ENCODE peak calls at places on chromosomes 11 and 22, in four cellular contexts. M is DND-41, E is foreskin fibroblast, X is brain microvascular endothelial cell. S is an unnamed sample.

GRCh38 chr11:9814108-9814507 is 150.2 kb downstream of the SWAP70 start:
- DNase-seq in M (no peak), E (no peak), X (no peak), S (no peak)

GRCh38 chr11:108693852-108694251 is 29.0 kb downstream of the DDX10 start:
- DNase-seq in M (no peak), E (peak; percentile 59), X (peak; percentile 77), S (no peak)

GRCh38 chr11:62069374-62069773 is 54.4 kb upstream of the INCENP start:
- DNase-seq in M (no peak), E (no peak), X (no peak), S (peak; percentile 30)

GRCh38 chr22:45731798-45732495 is 60.3 kb downstream of the ATXN10 start:
- DNase-seq in M (no peak), E (no peak), X (no peak), S (peak; percentile 7)

GRCh38 chr11:57244911-57245310 is 7.9 kb upstream of the APLNR start:
- DNase-seq in M (no peak), E (no peak), X (no peak), S (no peak)

GRCh38 chr11:35282226-35282882 is 137.0 kb downstream of the SLC1A2 start:
- DNase-seq in M (no peak), E (peak; percentile 57), X (peak; percentile 57), S (no peak)

GRCh38 chr22:36088292-36088691 is 59.7 kb upstream of the RBFOX2 start:
- DNase-seq in M (no peak), E (no peak), X (no peak), S (no peak)

GRCh38 chr11:48063424-48063978 is 83.1 kb downstream of the PTPRJ start:
- DNase-seq in M (no peak), E (peak; percentile 87), X (peak; percentile 87), S (no peak)

GRCh38 chr11:45233804-45234170 is 52.4 kb downstream of the SYT13 start:
- DNase-seq in M (no peak), E (no peak), X (no peak), S (no peak)

GRCh38 chr22:30262917-30263741 is 3.5 kb downstream of the OSM start:
- DNase-seq in M (peak; percentile 90), E (no peak), X (no peak), S (peak; percentile 76)

GRCh38 chr22:22520667-22521602 is 865 bp upstream of the ZNF280A start:
- DNase-seq in M (peak; percentile 13), E (no peak), X (no peak), S (no peak)

GRCh38 chr11:11157201-11157600 is 195.8 kb downstream of the CSNK2A3 start:
- DNase-seq in M (peak; percentile 31), E (no peak), X (peak; percentile 29), S (peak; percentile 56)

GRCh38 chr11:12546660-12547059 is 127.6 kb upstream of the TEAD1 start:
- DNase-seq in M (no peak), E (no peak), X (no peak), S (no peak)

GRCh38 chr11:113697798-113698407 is 8.2 kb downstream of the TMPRSS5 start:
- DNase-seq in M (no peak), E (no peak), X (no peak), S (no peak)

GRCh38 chr11:16280256-16280682 is 76.1 kb downstream of the SOX6 start:
- DNase-seq in M (peak; percentile 5), E (no peak), X (no peak), S (peak; percentile 6)

GRCh38 chr11:117551761-117552343 is 224.2 kb downstream of the CEP164 start:
- DNase-seq in M (no peak), E (no peak), X (no peak), S (no peak)

GRCh38 chr22:34841321-34841901 is 224.5 kb upstream of the ISX start:
- DNase-seq in M (no peak), E (no peak), X (no peak), S (no peak)

GRCh38 chr11:123272565-123272964 is 77.5 kb upstream of the CLMP start:
- DNase-seq in M (no peak), E (no peak), X (no peak), S (no peak)

GRCh38 chr11:119169272-119169719 is 771 bp downstream of the NLRX1 start:
- DNase-seq in M (peak; percentile 35), E (no peak), X (no peak), S (peak; percentile 71)
- H3K4me3 ChIP-seq in M (peak overlapping the region; percentile 75), E (peak overlapping the region; percentile 69), X (peak overlapping the region; percentile 61), S (peak overlapping the region; percentile 91)

DNA sequence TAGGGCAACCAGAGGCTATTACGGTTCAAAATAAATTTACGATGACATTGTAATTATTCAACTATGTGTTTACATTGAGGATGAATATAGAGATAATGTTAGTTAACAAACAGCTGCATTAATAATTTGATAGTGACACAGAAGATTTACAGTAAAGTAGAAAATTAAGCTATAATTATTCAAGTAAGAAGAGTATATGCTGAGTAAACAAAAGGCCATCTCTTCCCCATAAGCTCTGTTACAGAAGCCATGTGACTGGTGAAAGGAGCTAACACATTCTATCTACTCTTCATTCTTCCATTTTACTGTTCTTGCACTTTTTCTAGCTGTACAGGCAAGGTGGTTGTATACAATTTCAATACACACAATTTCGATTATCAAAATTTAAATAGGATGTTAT is 54.2 kb downstream of the IMMP1L start:
- DNase-seq in M (no peak), E (no peak), X (no peak), S (no peak)
- H3K4me3 ChIP-seq in M (no peak overlapping the region), E (no peak overlapping the region), X (no peak overlapping the region), S (no peak overlapping the region)

DNA sequence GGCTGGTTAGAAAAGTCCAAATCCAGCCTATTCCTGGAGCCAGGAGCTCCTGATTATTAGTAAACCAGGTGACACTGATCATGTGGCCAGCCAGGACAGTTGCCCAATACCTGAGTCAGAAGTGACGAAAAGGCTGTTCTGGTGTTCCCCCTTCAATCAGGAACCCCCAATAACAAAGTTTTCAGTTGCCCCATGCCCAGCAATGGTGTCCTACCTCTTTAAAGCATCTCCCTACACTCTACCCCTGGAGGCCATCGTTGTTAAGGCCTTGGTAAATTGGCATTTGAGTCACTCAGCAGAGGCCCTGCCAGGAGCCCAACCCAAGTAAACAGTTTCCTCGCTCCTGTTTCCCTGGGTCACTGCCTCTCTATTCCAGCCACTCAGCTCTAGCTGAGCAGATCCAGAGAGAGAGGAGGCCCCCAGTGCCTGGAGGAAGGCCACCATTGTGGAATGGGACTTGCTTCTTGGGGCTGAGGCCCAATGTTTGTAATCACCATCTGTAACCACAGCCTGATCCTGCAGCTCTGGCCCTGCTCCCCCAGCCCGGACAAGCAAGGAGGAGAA is 25.0 kb downstream of the ARHGAP1 start:
- DNase-seq in M (no peak), E (peak; percentile 64), X (no peak), S (no peak)
- H3K4me3 ChIP-seq in M (no peak overlapping the region), E (no peak overlapping the region), X (no peak overlapping the region), S (no peak overlapping the region)

DNA sequence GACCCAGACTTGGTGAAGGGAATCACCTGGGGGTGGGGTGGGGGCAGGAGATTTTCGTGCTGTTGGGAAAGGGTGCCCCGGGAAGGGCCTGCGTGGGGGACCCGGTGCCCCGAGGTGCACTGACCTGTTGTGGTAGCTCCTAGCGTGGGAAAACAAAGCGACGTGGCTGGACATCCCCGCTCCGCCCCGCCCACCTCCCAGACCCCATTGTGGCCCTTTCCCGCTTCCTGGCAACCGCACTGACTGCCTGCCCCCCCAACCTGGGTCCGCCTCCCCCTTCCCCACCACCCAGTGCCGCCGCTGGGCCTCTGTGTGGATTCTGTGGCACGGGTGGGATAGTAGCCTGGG is 2.5 kb upstream of the TYMP start:
- DNase-seq in M (no peak), E (no peak), X (no peak), S (peak; percentile 66)
- H3K4me3 ChIP-seq in M (no peak overlapping the region), E (peak overlapping the region; percentile 51), X (peak overlapping the region; percentile 48), S (peak overlapping the region; percentile 100)

DNA sequence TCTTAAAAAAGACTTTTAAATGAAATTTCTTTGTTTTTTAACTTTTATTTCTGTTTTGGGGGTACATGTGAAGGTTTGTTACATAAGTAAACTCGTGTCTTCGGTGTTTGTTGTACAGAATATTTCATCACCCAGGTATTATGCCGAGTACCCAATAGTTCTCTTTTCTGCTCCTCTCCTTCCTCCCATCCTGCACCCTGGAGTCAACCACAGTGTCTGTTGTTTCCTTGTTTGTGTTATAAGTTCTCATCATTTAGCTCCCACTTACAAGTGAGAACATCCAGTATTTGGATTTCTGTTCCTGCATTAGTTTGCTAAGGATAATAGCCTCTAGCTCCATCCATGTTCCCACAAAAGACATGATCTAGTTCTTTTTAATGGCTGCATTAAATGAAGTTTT is 1.6 kb upstream of the GSTP1 start:
- DNase-seq in M (no peak), E (no peak), X (no peak), S (no peak)
- H3K4me3 ChIP-seq in M (no peak overlapping the region), E (no peak overlapping the region), X (no peak overlapping the region), S (no peak overlapping the region)

DNA sequence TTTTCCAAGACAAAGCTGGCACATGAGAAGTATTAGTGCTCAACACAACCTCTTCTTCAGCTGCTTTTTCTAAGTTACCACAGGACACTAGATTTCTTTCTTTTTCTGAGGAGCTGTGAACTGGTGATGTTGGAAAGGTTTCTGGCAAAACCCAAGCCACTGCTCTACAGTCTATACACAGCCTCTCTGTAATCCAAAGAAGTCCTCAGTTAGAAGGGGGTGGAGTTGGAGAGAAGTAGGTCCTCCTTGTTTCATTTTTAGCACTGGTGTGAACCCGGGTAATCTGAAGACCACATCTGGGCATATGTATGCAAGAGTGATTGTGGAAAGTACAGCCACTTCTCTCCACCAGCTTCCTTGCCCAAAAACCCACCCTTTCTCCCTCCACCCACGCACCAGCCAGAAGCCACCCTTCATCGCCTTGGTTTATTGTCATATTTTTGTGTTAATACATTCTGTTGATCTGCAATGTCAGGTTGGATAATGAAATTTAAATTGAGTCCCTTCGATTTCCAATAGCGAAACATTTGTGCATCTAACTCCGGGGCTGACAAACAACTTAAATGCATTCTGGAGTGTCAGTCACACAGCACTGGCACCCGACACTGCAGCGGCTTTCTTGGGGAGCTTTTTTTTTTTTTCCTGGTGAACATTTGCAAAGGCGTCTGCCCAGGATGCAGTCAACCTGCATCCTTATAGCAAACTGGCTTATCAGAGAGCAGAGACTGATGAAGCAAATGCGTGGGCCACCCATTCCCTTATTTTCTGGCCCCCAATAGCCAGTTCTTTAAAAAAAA is 1168.0 kb downstream of the LRRC4C start:
- DNase-seq in M (no peak), E (no peak), X (no peak), S (no peak)
- H3K4me3 ChIP-seq in M (no peak overlapping the region), E (no peak overlapping the region), X (no peak overlapping the region), S (no peak overlapping the region)

GRCh38 chr22:50676661-50677492 is 4.3 kb downstream of the SHANK3 start:
- DNase-seq in M (no peak), E (no peak), X (no peak), S (no peak)

GRCh38 chr22:50674606-50675552 is 2.3 kb downstream of the SHANK3 start:
- DNase-seq in M (no peak), E (no peak), X (no peak), S (no peak)

GRCh38 chr22:50676211-50676636 is 3.6 kb downstream of the SHANK3 start:
- DNase-seq in M (no peak), E (no peak), X (no peak), S (no peak)

GRCh38 chr22:50674127-50674493 is 1.5 kb downstream of the SHANK3 start:
- DNase-seq in M (no peak), E (no peak), X (no peak), S (no peak)

DNA sequence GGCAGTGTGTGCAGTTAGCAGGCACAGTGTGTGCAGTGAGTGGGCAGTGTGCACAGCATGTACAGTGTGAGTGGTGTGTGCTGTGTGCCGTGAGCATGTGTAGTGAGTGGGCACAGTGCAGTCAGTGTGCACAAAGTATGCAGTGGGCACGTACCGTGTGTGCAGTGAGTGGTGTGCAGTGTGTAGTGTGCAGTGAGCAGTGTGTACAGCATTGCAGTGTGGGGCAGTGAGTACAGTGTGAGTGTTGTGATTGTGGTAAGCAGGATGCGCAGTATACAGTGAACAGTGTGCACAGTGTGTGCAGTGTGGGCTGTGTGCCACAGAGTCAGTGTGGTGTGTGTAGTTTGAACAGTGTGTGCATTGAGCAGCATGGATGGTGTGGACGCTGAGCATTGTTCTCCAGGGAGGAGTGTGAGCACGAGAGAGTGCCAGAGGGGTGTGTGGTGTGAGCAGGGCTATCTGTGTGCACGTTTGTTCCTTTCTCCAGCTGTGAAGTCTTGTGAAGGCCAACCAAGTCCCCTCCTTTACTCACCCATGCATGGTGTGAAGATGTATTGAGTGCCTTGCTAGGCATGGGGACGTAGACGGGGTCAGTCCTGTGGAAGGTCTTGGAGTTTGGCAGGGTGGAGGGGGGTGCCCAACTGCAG is 3.1 kb downstream of the SHANK3 start:
- DNase-seq in M (no peak), E (no peak), X (no peak), S (no peak)
- H3K4me3 ChIP-seq in M (no peak overlapping the region), E (no peak overlapping the region), X (no peak overlapping the region), S (no peak overlapping the region)